ENCODE peak calls at places on chromosomes 7 and 10, in five cellular contexts. One of them, this sample, is unnamed. For H3K4me1, the result is how much of the 10 kb centered on the place peaks cover.

GRCh38 chr10:13765641-13766341 is 179.0 kb downstream of the PRPF18 start:
- DNase-seq in adipocyte: peak
- DNase-seq in left ventricle myocardium inferior: no peak
- DNase-seq in spleen: no peak
- DNase-seq in CD8-positive, alpha-beta T cell: no peak
- DNase-seq in this sample: no peak

GRCh38 chr10:30535677-30536076 is 93.9 kb downstream of the LYZL2 start:
- DNase-seq in adipocyte: no peak
- DNase-seq in left ventricle myocardium inferior: no peak
- DNase-seq in spleen: no peak
- DNase-seq in CD8-positive, alpha-beta T cell: no peak
- DNase-seq in this sample: no peak

GRCh38 chr10:29588640-29589421 is 45.9 kb downstream of the SVIL start:
- DNase-seq in adipocyte: peak
- DNase-seq in left ventricle myocardium inferior: no peak
- DNase-seq in spleen: no peak
- DNase-seq in CD8-positive, alpha-beta T cell: no peak
- DNase-seq in this sample: no peak

GRCh38 chr7:101984997-101985645 is 167.7 kb downstream of the CUX1 start:
- DNase-seq in adipocyte: no peak
- DNase-seq in left ventricle myocardium inferior: no peak
- DNase-seq in spleen: no peak
- DNase-seq in CD8-positive, alpha-beta T cell: no peak
- DNase-seq in this sample: peak

GRCh38 chr7:120053390-120053961 is 219.5 kb upstream of the KCND2 start:
- DNase-seq in adipocyte: peak
- DNase-seq in left ventricle myocardium inferior: no peak
- DNase-seq in spleen: no peak
- DNase-seq in CD8-positive, alpha-beta T cell: no peak
- DNase-seq in this sample: no peak

GRCh38 chr7:47803846-47804245 is 144.4 kb downstream of the PKD1L1 start:
- DNase-seq in adipocyte: no peak
- DNase-seq in left ventricle myocardium inferior: no peak
- DNase-seq in spleen: no peak
- DNase-seq in CD8-positive, alpha-beta T cell: no peak
- DNase-seq in this sample: no peak

GRCh38 chr10:86940677-86941076 is 16.7 kb downstream of the MMRN2 start:
- DNase-seq in adipocyte: no peak
- DNase-seq in left ventricle myocardium inferior: no peak
- DNase-seq in spleen: no peak
- DNase-seq in CD8-positive, alpha-beta T cell: peak
- DNase-seq in this sample: no peak

GRCh38 chr7:111312966-111313365 is 222.0 kb downstream of the LRRN3 start:
- DNase-seq in adipocyte: no peak
- DNase-seq in left ventricle myocardium inferior: no peak
- DNase-seq in spleen: no peak
- DNase-seq in CD8-positive, alpha-beta T cell: no peak
- DNase-seq in this sample: no peak

GRCh38 chr10:34081347-34081743 is 733.8 kb downstream of the PARD3 start:
- DNase-seq in adipocyte: no peak
- DNase-seq in left ventricle myocardium inferior: no peak
- DNase-seq in spleen: no peak
- DNase-seq in CD8-positive, alpha-beta T cell: no peak
- DNase-seq in this sample: no peak

GRCh38 chr7:22885824-22886255 is 63.2 kb upstream of the TOMM7 start:
- DNase-seq in adipocyte: no peak
- DNase-seq in left ventricle myocardium inferior: no peak
- DNase-seq in spleen: no peak
- DNase-seq in CD8-positive, alpha-beta T cell: peak
- DNase-seq in this sample: no peak

GRCh38 chr7:143405671-143406352 is 2.8 kb downstream of the EPHA1 start:
- DNase-seq in adipocyte: no peak
- DNase-seq in left ventricle myocardium inferior: no peak
- DNase-seq in spleen: no peak
- DNase-seq in CD8-positive, alpha-beta T cell: no peak
- DNase-seq in this sample: no peak
- H3K4me1 ChIP-seq in adipocyte: under half
- H3K4me1 ChIP-seq in left ventricle myocardium inferior: under half
- H3K4me1 ChIP-seq in spleen: under half
- H3K4me1 ChIP-seq in CD8-positive, alpha-beta T cell: half or more
- H3K4me1 ChIP-seq in this sample: under half

DNA sequence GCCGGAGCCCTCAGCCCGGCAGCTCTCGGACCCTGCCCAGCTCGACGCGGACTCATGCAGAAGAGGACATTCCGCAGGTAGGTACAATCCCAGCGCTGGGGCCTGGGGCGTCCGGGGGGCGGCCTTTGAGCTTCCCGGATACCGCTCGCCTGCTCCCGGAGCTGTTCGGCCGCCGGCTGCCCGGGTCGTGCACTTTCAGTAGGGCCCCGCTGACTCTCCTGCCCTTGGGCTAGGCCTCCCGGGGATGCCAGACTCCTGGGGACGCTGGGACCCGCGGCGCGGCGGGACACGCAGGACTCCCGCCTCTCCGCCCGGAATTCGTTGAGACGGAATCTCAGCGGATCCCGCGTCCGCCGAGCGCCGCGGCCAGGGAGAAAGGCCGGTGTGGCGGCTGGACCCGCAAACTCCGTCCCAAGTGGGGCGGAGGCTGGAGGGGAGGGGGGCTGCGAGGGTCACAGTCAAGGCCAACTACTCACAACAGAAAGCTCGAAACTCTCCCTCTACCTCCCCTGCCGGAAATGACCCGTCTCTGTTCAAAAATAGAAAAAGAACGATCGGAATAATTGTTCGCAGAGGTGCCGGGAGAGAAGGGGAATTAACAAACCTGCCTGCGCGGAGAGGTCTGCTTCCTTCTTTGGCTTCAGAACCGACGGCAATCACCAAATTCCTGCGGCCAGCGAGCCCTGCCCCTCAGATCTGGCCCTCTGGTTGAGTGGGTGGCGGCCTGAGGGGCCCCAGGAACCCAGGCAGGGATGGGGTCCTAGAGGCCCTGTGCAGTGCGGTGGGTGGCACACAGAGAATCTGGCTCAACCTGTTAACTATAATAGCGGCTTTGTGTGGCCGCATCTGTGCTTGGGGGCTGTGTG is 9.2 kb downstream of the TLX1 start:
- DNase-seq in adipocyte: no peak
- DNase-seq in left ventricle myocardium inferior: no peak
- DNase-seq in spleen: no peak
- DNase-seq in CD8-positive, alpha-beta T cell: no peak
- DNase-seq in this sample: no peak
- H3K4me1 ChIP-seq in adipocyte: under half
- H3K4me1 ChIP-seq in left ventricle myocardium inferior: under half
- H3K4me1 ChIP-seq in spleen: under half
- H3K4me1 ChIP-seq in CD8-positive, alpha-beta T cell: under half
- H3K4me1 ChIP-seq in this sample: under half

GRCh38 chr10:116768786-116769185 is 26.4 kb upstream of the HSPA12A start:
- DNase-seq in adipocyte: no peak
- DNase-seq in left ventricle myocardium inferior: no peak
- DNase-seq in spleen: no peak
- DNase-seq in CD8-positive, alpha-beta T cell: no peak
- DNase-seq in this sample: no peak

GRCh38 chr10:116770281-116770680 is 27.9 kb upstream of the HSPA12A start:
- DNase-seq in adipocyte: no peak
- DNase-seq in left ventricle myocardium inferior: no peak
- DNase-seq in spleen: no peak
- DNase-seq in CD8-positive, alpha-beta T cell: no peak
- DNase-seq in this sample: no peak

GRCh38 chr10:116771101-116771705 is 28.8 kb upstream of the HSPA12A start:
- DNase-seq in adipocyte: peak
- DNase-seq in left ventricle myocardium inferior: peak
- DNase-seq in spleen: no peak
- DNase-seq in CD8-positive, alpha-beta T cell: no peak
- DNase-seq in this sample: peak

GRCh38 chr10:116769791-116770190 is 27.4 kb upstream of the HSPA12A start:
- DNase-seq in adipocyte: no peak
- DNase-seq in left ventricle myocardium inferior: no peak
- DNase-seq in spleen: no peak
- DNase-seq in CD8-positive, alpha-beta T cell: no peak
- DNase-seq in this sample: no peak

GRCh38 chr10:116769368-116769767 is 27.0 kb upstream of the HSPA12A start:
- DNase-seq in adipocyte: no peak
- DNase-seq in left ventricle myocardium inferior: no peak
- DNase-seq in spleen: no peak
- DNase-seq in CD8-positive, alpha-beta T cell: no peak
- DNase-seq in this sample: no peak
- H3K4me1 ChIP-seq in adipocyte: half or more
- H3K4me1 ChIP-seq in left ventricle myocardium inferior: under half
- H3K4me1 ChIP-seq in spleen: under half
- H3K4me1 ChIP-seq in CD8-positive, alpha-beta T cell: under half
- H3K4me1 ChIP-seq in this sample: under half

DNA sequence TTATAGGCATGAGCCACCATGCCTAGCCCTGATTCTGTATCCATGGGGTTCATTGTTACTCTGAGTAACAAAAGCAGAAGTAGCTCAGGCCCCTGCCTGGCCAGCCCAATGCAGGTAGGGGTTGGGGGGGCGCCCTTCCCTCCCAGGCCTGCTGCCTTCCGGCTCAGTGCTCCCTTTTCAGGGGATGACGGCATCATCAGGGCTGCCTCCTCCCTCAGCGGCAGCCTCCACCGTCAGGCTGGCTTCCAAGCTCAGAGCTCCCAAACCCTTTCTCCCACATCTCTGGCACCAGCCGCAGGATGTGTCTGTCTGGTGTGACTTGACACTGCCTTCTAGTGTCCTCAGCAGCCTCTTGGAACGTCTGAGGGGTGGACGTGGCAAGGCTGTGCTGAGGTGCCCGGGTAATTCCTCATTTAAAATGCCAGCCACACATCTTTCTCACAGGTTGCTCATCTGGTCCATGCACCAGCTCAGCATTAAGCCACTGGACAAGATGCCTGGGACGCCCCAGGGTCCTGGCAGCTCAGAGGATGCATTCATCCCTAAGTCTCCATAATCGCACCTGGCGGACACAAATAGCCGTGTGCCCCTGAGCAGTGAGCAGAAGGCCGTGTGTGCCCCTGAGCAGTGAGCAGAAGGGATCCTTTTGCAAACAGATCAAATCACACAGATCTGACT is 38.2 kb downstream of the PAPOLB start:
- DNase-seq in adipocyte: no peak
- DNase-seq in left ventricle myocardium inferior: no peak
- DNase-seq in spleen: peak
- DNase-seq in CD8-positive, alpha-beta T cell: no peak
- DNase-seq in this sample: no peak
- H3K4me1 ChIP-seq in adipocyte: under half
- H3K4me1 ChIP-seq in left ventricle myocardium inferior: under half
- H3K4me1 ChIP-seq in spleen: under half
- H3K4me1 ChIP-seq in CD8-positive, alpha-beta T cell: under half
- H3K4me1 ChIP-seq in this sample: under half

GRCh38 chr10:103712146-103712545 is 143.2 kb downstream of the SH3PXD2A start:
- DNase-seq in adipocyte: no peak
- DNase-seq in left ventricle myocardium inferior: no peak
- DNase-seq in spleen: no peak
- DNase-seq in CD8-positive, alpha-beta T cell: no peak
- DNase-seq in this sample: no peak
- H3K4me1 ChIP-seq in adipocyte: under half
- H3K4me1 ChIP-seq in left ventricle myocardium inferior: under half
- H3K4me1 ChIP-seq in spleen: under half
- H3K4me1 ChIP-seq in CD8-positive, alpha-beta T cell: under half
- H3K4me1 ChIP-seq in this sample: under half

GRCh38 chr10:132279873-132280645 is 27.7 kb downstream of the STK32C start:
- DNase-seq in adipocyte: no peak
- DNase-seq in left ventricle myocardium inferior: no peak
- DNase-seq in spleen: peak
- DNase-seq in CD8-positive, alpha-beta T cell: no peak
- DNase-seq in this sample: no peak

GRCh38 chr10:132282667-132283603 is 24.8 kb downstream of the STK32C start:
- DNase-seq in adipocyte: peak
- DNase-seq in left ventricle myocardium inferior: no peak
- DNase-seq in spleen: peak
- DNase-seq in CD8-positive, alpha-beta T cell: no peak
- DNase-seq in this sample: no peak

GRCh38 chr10:132283604-132284382 is 24.0 kb downstream of the STK32C start:
- DNase-seq in adipocyte: no peak
- DNase-seq in left ventricle myocardium inferior: no peak
- DNase-seq in spleen: peak
- DNase-seq in CD8-positive, alpha-beta T cell: no peak
- DNase-seq in this sample: no peak

GRCh38 chr10:132281915-132282666 is 25.7 kb downstream of the STK32C start:
- DNase-seq in adipocyte: no peak
- DNase-seq in left ventricle myocardium inferior: no peak
- DNase-seq in spleen: peak
- DNase-seq in CD8-positive, alpha-beta T cell: no peak
- DNase-seq in this sample: no peak

GRCh38 chr10:132280646-132281074 is 27.1 kb downstream of the STK32C start:
- DNase-seq in adipocyte: no peak
- DNase-seq in left ventricle myocardium inferior: no peak
- DNase-seq in spleen: peak
- DNase-seq in CD8-positive, alpha-beta T cell: no peak
- DNase-seq in this sample: no peak
- H3K4me1 ChIP-seq in adipocyte: under half
- H3K4me1 ChIP-seq in left ventricle myocardium inferior: under half
- H3K4me1 ChIP-seq in spleen: under half
- H3K4me1 ChIP-seq in CD8-positive, alpha-beta T cell: under half
- H3K4me1 ChIP-seq in this sample: under half

This sample was measured in tibial artery.